ENCODE peak calls at places on chromosome 20, in five cellular contexts. C is HepG2, Z is K562, I is SK-N-SH, U is GM12878. W is an unnamed sample.

GRCh38 chr20:63345328-63346100 is 15.6 kb downstream of the CHRNA4 start:
- DNase-seq in C (no peak), Z (no peak), I (peak), U (no peak), W (no peak)

GRCh38 chr20:951384-952169 is 35.4 kb upstream of the ANGPT4 start:
- DNase-seq in C (no peak), Z (no peak), I (no peak), U (no peak), W (no peak)

GRCh38 chr20:35917077-35917476 is 37.2 kb downstream of the SCAND1 start:
- DNase-seq in C (no peak), Z (no peak), I (no peak), U (no peak), W (no peak)

GRCh38 chr20:62567246-62568044 is 74.9 kb upstream of the SLCO4A1 start:
- DNase-seq in C (no peak), Z (no peak), I (no peak), U (no peak), W (no peak)

GRCh38 chr20:2738734-2739398 is 46.3 kb downstream of the EBF4 start:
- DNase-seq in C (no peak), Z (no peak), I (no peak), U (no peak), W (no peak)

GRCh38 chr20:3874194-3874824 is 14.9 kb upstream of the PANK2 start:
- DNase-seq in C (no peak), Z (no peak), I (no peak), U (no peak), W (no peak)

GRCh38 chr20:34637245-34638185 is 39.4 kb downstream of the PIGU start:
- DNase-seq in C (peak), Z (no peak), I (no peak), U (no peak), W (no peak)

GRCh38 chr20:38645980-38646858 is 44.6 kb downstream of the ARHGAP40 start:
- DNase-seq in C (peak), Z (peak), I (peak), U (peak), W (peak)

GRCh38 chr20:44966030-44966961 is at the start of gene STK4:
- DNase-seq in C (peak), Z (peak), I (peak), U (peak), W (peak)

GRCh38 chr20:23049201-23049932 is at the start of gene THBD:
- DNase-seq in C (no peak), Z (no peak), I (no peak), U (no peak), W (no peak)

GRCh38 chr20:49186535-49187329 is 1.4 kb downstream of the STAU1 start:
- DNase-seq in C (peak), Z (peak), I (peak), U (no peak), W (peak)
- TF ChIP-seq FOXM1 in C (no peak), Z (no peak), I (no peak), U (no peak), W (no peak)

GRCh38 chr20:5127204-5127858 is 523 bp downstream of the CDS2 start:
- DNase-seq in C (peak), Z (peak), I (peak), U (peak), W (peak)

GRCh38 chr20:5131502-5131901 is 4.7 kb downstream of the CDS2 start:
- DNase-seq in C (no peak), Z (no peak), I (no peak), U (no peak), W (no peak)

GRCh38 chr20:5128886-5129285 is 2.1 kb downstream of the CDS2 start:
- DNase-seq in C (no peak), Z (peak), I (no peak), U (no peak), W (no peak)

GRCh38 chr20:5126512-5127203 is at the start of gene CDS2:
- DNase-seq in C (peak), Z (peak), I (peak), U (peak), W (peak)

DNA sequence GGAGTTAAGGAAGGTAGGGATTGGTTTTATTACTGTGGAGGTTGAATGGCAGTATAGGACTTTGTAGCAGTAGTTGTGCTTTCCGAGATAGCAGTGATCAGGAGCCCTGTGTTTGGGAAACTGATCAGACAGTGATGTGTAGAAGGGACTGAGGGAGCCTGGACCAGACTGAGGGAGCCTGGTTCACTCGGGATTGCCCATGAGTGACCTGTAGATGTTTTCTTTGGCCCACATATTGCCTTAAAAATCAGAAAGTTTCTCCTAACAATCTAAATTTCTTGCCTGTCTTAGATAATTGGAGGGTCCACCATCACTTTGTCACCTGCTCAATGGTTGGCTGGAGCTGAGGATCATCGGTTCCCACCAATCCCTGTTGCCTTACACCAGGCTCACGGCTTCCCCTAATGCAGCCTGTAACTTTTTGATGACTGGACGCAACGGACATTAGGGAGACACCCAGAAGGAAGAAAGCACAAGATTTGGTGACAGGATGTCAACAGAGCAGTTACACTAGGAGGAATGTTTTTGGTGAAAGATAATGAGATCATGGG is 1.1 kb downstream of the CDS2 start:
- DNase-seq in C (no peak), Z (no peak), I (peak), U (no peak), W (no peak)
- TF ChIP-seq FOXM1 in C (no peak), Z (no peak), I (no peak), U (no peak), W (no peak)

DNA sequence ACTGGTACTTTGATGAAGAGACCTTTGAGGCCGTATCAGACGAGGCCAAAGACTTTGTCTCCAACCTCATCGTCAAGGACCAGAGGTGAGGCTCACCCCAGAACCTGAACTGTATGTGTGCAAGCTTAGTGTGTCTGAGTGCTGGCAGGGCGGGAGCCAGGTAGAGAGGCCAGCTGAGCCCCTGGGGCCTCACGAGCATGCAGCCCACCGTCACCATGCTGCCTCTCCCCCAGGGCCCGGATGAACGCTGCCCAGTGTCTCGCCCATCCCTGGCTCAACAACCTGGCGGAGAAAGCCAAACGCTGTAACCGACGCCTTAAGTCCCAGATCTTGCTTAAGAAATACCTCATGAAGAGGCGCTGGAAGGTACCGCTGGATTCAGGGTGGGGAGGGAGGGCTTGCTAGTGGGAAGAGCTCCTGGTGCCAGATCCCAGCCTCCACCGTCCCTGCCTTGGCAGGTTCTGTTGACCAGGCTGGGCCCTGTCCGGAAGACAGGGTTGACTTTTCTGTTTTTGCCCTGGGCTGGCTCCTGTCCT is 12.7 kb downstream of the MYLK2 start:
- DNase-seq in C (no peak), Z (no peak), I (peak), U (no peak), W (no peak)
- TF ChIP-seq FOXM1 in C (no peak), Z (no peak), I (no peak), U (no peak), W (no peak)

GRCh38 chr20:32569018-32569379 is 16.1 kb downstream of the NOL4L start:
- DNase-seq in C (no peak), Z (no peak), I (no peak), U (no peak), W (no peak)

GRCh38 chr20:32572271-32572968 is 12.7 kb downstream of the NOL4L start:
- DNase-seq in C (no peak), Z (no peak), I (no peak), U (no peak), W (no peak)

GRCh38 chr20:32569380-32570305 is 15.5 kb downstream of the NOL4L start:
- DNase-seq in C (peak), Z (no peak), I (no peak), U (no peak), W (no peak)

GRCh38 chr20:32571566-32571965 is 13.6 kb downstream of the NOL4L start:
- DNase-seq in C (no peak), Z (no peak), I (no peak), U (no peak), W (no peak)

DNA sequence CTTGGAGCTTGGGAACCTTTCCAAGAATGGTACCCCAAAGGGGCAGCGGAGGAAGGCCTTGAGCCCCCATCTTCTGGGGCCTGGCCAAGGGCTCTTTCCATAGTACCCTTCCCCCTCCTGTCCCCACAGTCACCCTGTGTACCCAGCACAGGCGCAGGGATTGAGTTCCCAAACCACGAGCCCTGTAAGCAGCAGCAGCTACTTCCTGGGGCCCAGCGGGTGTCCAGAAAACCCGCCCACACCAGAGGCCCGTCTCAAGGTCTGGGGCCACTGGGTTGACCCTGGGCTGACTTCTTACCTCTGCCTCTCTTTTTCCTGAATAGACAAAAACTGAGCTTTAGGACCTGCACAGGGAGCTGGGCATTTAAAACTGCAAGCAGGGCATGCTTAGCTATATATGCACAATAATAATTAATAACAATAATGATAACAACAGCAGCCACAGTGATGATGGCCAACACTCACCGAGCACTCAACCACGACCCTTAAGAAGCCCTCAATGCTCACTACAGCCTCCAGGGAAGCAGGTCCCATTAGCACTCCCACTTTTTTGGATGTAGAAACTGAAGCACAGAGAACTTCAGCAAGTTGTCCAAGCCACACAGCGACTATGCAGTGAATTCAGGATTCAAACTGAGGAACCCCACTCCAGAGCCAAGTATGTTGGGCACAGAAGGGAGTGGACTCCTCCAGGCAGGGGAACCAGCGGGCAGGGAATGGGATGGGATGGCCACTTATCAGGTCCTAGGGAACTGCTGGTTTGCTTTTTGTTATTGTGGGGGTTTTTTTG is 14.5 kb downstream of the NOL4L start:
- DNase-seq in C (no peak), Z (peak), I (no peak), U (no peak), W (no peak)
- TF ChIP-seq FOXM1 in C (no peak), Z (no peak), I (no peak), U (no peak), W (no peak)

GRCh38 chr20:17635320-17635673 is 46.7 kb downstream of the RRBP1 start:
- DNase-seq in C (no peak), Z (no peak), I (no peak), U (no peak), W (no peak)

GRCh38 chr20:17634666-17635319 is 47.2 kb downstream of the RRBP1 start:
- DNase-seq in C (no peak), Z (no peak), I (no peak), U (no peak), W (no peak)

GRCh38 chr20:17633221-17633849 is 48.7 kb downstream of the RRBP1 start:
- DNase-seq in C (no peak), Z (no peak), I (no peak), U (no peak), W (no peak)

GRCh38 chr20:17635846-17636245 is 46.2 kb downstream of the RRBP1 start:
- DNase-seq in C (no peak), Z (no peak), I (no peak), U (no peak), W (no peak)

DNA sequence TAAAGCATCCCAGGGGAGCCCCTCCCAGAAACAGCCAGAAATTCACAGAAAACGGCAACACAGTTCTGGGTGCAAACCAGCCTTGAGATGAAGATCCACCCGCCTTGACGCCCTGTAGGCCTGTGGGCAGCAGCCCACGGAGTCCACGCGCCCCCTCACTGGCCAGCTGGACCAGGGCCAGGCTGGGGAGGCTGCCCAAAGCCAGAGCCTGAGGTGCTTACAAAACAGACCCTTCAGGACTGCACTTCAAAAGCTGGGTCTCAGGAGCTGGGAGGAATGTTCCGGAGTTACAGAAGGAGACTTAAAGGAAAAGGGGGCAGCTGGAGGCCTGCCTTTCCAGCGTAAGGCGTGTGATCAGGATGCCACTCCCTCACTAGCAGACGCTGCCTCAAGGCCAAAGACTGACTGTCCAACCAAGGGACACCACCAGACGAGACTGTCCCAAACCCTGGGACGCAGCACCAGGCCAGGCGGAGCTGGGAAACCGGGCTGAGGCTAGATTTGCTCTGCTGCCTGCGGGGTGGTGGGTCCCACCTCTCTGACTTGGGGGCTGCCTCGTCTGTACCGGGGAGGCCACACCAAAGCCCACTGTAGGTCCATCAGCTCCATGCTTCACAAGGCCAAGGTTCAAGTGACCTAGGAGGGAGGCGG is 48.1 kb downstream of the RRBP1 start:
- DNase-seq in C (no peak), Z (no peak), I (no peak), U (no peak), W (no peak)
- TF ChIP-seq FOXM1 in C (no peak), Z (no peak), I (no peak), U (no peak), W (no peak)

DNA sequence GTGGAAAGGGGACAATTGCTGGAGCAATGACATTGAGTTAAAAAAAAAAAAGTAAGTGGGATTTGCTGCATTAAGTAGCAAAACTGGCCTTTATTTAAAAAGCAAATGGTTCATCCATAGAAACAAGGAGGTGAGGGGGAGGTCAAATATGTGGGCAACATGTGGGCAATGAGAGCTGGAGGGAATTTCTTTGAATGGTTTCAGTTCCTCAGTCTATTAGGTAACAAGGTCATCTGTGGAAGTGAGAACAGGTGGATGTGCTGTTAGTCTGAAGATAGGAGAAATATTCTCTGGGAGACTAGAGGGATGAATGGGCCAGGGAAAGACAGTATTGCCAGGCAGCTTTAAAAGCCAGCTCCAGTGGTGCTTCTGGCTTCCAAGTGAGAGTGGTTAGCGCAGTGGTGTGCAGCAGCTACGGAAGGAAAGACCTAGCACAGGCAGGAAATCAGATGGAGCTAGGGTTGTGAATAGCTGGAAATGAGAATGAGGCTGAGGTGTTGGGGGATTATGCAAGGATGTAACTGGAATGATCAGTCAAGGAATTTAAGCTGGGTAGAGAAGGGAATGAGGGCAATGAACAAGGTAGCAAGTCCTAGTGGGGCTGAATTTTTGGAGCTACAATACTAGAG is 727.6 kb downstream of the PTPRT start:
- DNase-seq in C (no peak), Z (no peak), I (no peak), U (peak), W (no peak)
- TF ChIP-seq FOXM1 in C (no peak), Z (no peak), I (no peak), U (no peak), W (no peak)

GRCh38 chr20:13625241-13625981 is 13.3 kb downstream of the TASP1 start:
- DNase-seq in C (no peak), Z (no peak), I (no peak), U (no peak), W (no peak)

GRCh38 chr20:13626724-13627123 is 12.0 kb downstream of the TASP1 start:
- DNase-seq in C (no peak), Z (no peak), I (no peak), U (no peak), W (no peak)
- TF ChIP-seq FOXM1 in C (no peak), Z (no peak), I (no peak), U (no peak), W (no peak)